ENCODE peak calls at places on chromosome 1, in five cellular contexts. L is left ventricle myocardium superior, P is Calu3, H is sciatic nerve, K is suprapubic skin. N is an unnamed sample.

GRCh38 chr1:56506314-56506743 is 73.0 kb downstream of the PLPP3 start:
- DNase-seq in P (no peak), L (peak; percentile 58), H (no peak), K (no peak), N (no peak)

GRCh38 chr1:47870480-47870879 is 126.7 kb downstream of the TRABD2B start:
- DNase-seq in H (no peak), L (no peak), P (no peak), K (no peak), N (no peak)

GRCh38 chr1:35866998-35867397 is 16.0 kb upstream of the AGO1 start:
- DNase-seq in L (no peak), P (no peak), H (no peak), K (no peak), N (no peak)

GRCh38 chr1:2454227-2454626 is 21.9 kb upstream of the PLCH2 start:
- DNase-seq in K (no peak), L (no peak), P (no peak), H (no peak), N (no peak)

GRCh38 chr1:231357831-231358354 is 19.8 kb downstream of the SPRTN start:
- DNase-seq in H (no peak), L (no peak), K (peak; percentile 64), P (peak; percentile 33), N (no peak)

GRCh38 chr1:2468041-2468472 is 8.0 kb upstream of the PLCH2 start:
- DNase-seq in H (no peak), K (no peak), L (peak; percentile 65), P (peak; percentile 27), N (no peak)

GRCh38 chr1:240495652-240496051 is 116.3 kb downstream of the GREM2 start:
- DNase-seq in K (no peak), P (no peak), H (no peak), L (no peak), N (no peak)

GRCh38 chr1:9108056-9108665 is 20.7 kb downstream of the GPR157 start:
- DNase-seq in K (no peak), L (peak; percentile 60), H (no peak), P (no peak), N (no peak)

GRCh38 chr1:155127672-155128468 is at the start of gene EFNA1:
- DNase-seq in H (peak; percentile 84), L (peak; percentile 87), P (peak; percentile 79), K (peak; percentile 81), N (no peak)